ENCODE peak calls at places on chromosome 22, in ten cellular contexts. One of them, this sample, is unnamed.

GRCh38 chr22:29128891-29129643 is 56.2 kb downstream of the KREMEN1 start:
- DNase-seq in PC-3: no peak
- DNase-seq in colonic mucosa: no peak
- DNase-seq in fibroblast of pulmonary artery: no peak
- DNase-seq in suprapubic skin: peak
- DNase-seq in fibroblast of mammary gland: peak
- DNase-seq in heart left ventricle: no peak
- DNase-seq in upper lobe of right lung: no peak
- DNase-seq in thoracic aorta: no peak
- DNase-seq in astrocyte of the cerebellum: no peak
- DNase-seq in this sample: no peak

GRCh38 chr22:17875156-17875555 is 100.9 kb upstream of the BID start:
- DNase-seq in PC-3: no peak
- DNase-seq in colonic mucosa: no peak
- DNase-seq in fibroblast of pulmonary artery: no peak
- DNase-seq in suprapubic skin: no peak
- DNase-seq in fibroblast of mammary gland: no peak
- DNase-seq in heart left ventricle: no peak
- DNase-seq in upper lobe of right lung: no peak
- DNase-seq in thoracic aorta: no peak
- DNase-seq in astrocyte of the cerebellum: no peak
- DNase-seq in this sample: no peak

GRCh38 chr22:49415219-49415951 is 412.3 kb downstream of the BRD1 start:
- DNase-seq in PC-3: no peak
- DNase-seq in colonic mucosa: no peak
- DNase-seq in fibroblast of pulmonary artery: no peak
- DNase-seq in suprapubic skin: no peak
- DNase-seq in fibroblast of mammary gland: no peak
- DNase-seq in heart left ventricle: no peak
- DNase-seq in upper lobe of right lung: no peak
- DNase-seq in thoracic aorta: no peak
- DNase-seq in astrocyte of the cerebellum: no peak
- DNase-seq in this sample: no peak

GRCh38 chr22:23909258-23909898 is 15.2 kb downstream of the MIF start:
- DNase-seq in PC-3: no peak
- DNase-seq in colonic mucosa: no peak
- DNase-seq in fibroblast of pulmonary artery: peak
- DNase-seq in suprapubic skin: no peak
- DNase-seq in fibroblast of mammary gland: no peak
- DNase-seq in heart left ventricle: no peak
- DNase-seq in upper lobe of right lung: no peak
- DNase-seq in thoracic aorta: no peak
- DNase-seq in astrocyte of the cerebellum: no peak
- DNase-seq in this sample: no peak

GRCh38 chr22:50691521-50691920 is 18.9 kb downstream of the SHANK3 start:
- DNase-seq in PC-3: peak
- DNase-seq in colonic mucosa: no peak
- DNase-seq in fibroblast of pulmonary artery: peak
- DNase-seq in suprapubic skin: no peak
- DNase-seq in fibroblast of mammary gland: peak
- DNase-seq in heart left ventricle: no peak
- DNase-seq in upper lobe of right lung: no peak
- DNase-seq in thoracic aorta: no peak
- DNase-seq in astrocyte of the cerebellum: no peak
- DNase-seq in this sample: peak

GRCh38 chr22:47784367-47784983 is 1022.0 kb downstream of the TBC1D22A start:
- DNase-seq in PC-3: no peak
- DNase-seq in colonic mucosa: no peak
- DNase-seq in fibroblast of pulmonary artery: no peak
- DNase-seq in suprapubic skin: no peak
- DNase-seq in fibroblast of mammary gland: no peak
- DNase-seq in heart left ventricle: no peak
- DNase-seq in upper lobe of right lung: no peak
- DNase-seq in thoracic aorta: no peak
- DNase-seq in astrocyte of the cerebellum: no peak
- DNase-seq in this sample: no peak

GRCh38 chr22:23237201-23237798 is 57.0 kb downstream of the BCR start:
- DNase-seq in PC-3: no peak
- DNase-seq in colonic mucosa: no peak
- DNase-seq in fibroblast of pulmonary artery: peak
- DNase-seq in suprapubic skin: no peak
- DNase-seq in fibroblast of mammary gland: peak
- DNase-seq in heart left ventricle: peak
- DNase-seq in upper lobe of right lung: no peak
- DNase-seq in thoracic aorta: no peak
- DNase-seq in astrocyte of the cerebellum: no peak
- DNase-seq in this sample: no peak

GRCh38 chr22:46193898-46194310 is 43.6 kb downstream of the PPARA start:
- DNase-seq in PC-3: no peak
- DNase-seq in colonic mucosa: peak
- DNase-seq in fibroblast of pulmonary artery: no peak
- DNase-seq in suprapubic skin: no peak
- DNase-seq in fibroblast of mammary gland: no peak
- DNase-seq in heart left ventricle: no peak
- DNase-seq in upper lobe of right lung: no peak
- DNase-seq in thoracic aorta: no peak
- DNase-seq in astrocyte of the cerebellum: no peak
- DNase-seq in this sample: no peak

GRCh38 chr22:37485714-37486223 is 415 bp downstream of the MFNG start:
- DNase-seq in PC-3: no peak
- DNase-seq in colonic mucosa: no peak
- DNase-seq in fibroblast of pulmonary artery: no peak
- DNase-seq in suprapubic skin: no peak
- DNase-seq in fibroblast of mammary gland: no peak
- DNase-seq in heart left ventricle: no peak
- DNase-seq in upper lobe of right lung: no peak
- DNase-seq in thoracic aorta: no peak
- DNase-seq in astrocyte of the cerebellum: no peak
- DNase-seq in this sample: no peak

GRCh38 chr22:37487559-37487958 is 1.4 kb upstream of the MFNG start:
- DNase-seq in PC-3: no peak
- DNase-seq in colonic mucosa: no peak
- DNase-seq in fibroblast of pulmonary artery: no peak
- DNase-seq in suprapubic skin: no peak
- DNase-seq in fibroblast of mammary gland: no peak
- DNase-seq in heart left ventricle: no peak
- DNase-seq in upper lobe of right lung: no peak
- DNase-seq in thoracic aorta: no peak
- DNase-seq in astrocyte of the cerebellum: no peak
- DNase-seq in this sample: no peak

GRCh38 chr22:37487129-37487528 is 945 bp upstream of the MFNG start:
- DNase-seq in PC-3: no peak
- DNase-seq in colonic mucosa: no peak
- DNase-seq in fibroblast of pulmonary artery: no peak
- DNase-seq in suprapubic skin: no peak
- DNase-seq in fibroblast of mammary gland: no peak
- DNase-seq in heart left ventricle: no peak
- DNase-seq in upper lobe of right lung: no peak
- DNase-seq in thoracic aorta: no peak
- DNase-seq in astrocyte of the cerebellum: no peak
- DNase-seq in this sample: no peak

GRCh38 chr22:37485006-37485713 is 1.0 kb downstream of the MFNG start:
- DNase-seq in PC-3: no peak
- DNase-seq in colonic mucosa: no peak
- DNase-seq in fibroblast of pulmonary artery: no peak
- DNase-seq in suprapubic skin: no peak
- DNase-seq in fibroblast of mammary gland: no peak
- DNase-seq in heart left ventricle: peak
- DNase-seq in upper lobe of right lung: peak
- DNase-seq in thoracic aorta: no peak
- DNase-seq in astrocyte of the cerebellum: no peak
- DNase-seq in this sample: no peak

GRCh38 chr22:37486224-37486845 is at the start of gene MFNG:
- DNase-seq in PC-3: peak
- DNase-seq in colonic mucosa: peak
- DNase-seq in fibroblast of pulmonary artery: peak
- DNase-seq in suprapubic skin: no peak
- DNase-seq in fibroblast of mammary gland: no peak
- DNase-seq in heart left ventricle: peak
- DNase-seq in upper lobe of right lung: peak
- DNase-seq in thoracic aorta: no peak
- DNase-seq in astrocyte of the cerebellum: no peak
- DNase-seq in this sample: peak
- TF ChIP-seq CTCF in PC-3: no peak
- TF ChIP-seq CTCF in colonic mucosa: no peak
- TF ChIP-seq CTCF in fibroblast of pulmonary artery: no peak
- TF ChIP-seq CTCF in suprapubic skin: no peak
- TF ChIP-seq CTCF in fibroblast of mammary gland: no peak
- TF ChIP-seq CTCF in heart left ventricle: no peak
- TF ChIP-seq CTCF in upper lobe of right lung: no peak
- TF ChIP-seq CTCF in thoracic aorta: no peak
- TF ChIP-seq CTCF in astrocyte of the cerebellum: no peak
- TF ChIP-seq CTCF in this sample: no peak

DNA sequence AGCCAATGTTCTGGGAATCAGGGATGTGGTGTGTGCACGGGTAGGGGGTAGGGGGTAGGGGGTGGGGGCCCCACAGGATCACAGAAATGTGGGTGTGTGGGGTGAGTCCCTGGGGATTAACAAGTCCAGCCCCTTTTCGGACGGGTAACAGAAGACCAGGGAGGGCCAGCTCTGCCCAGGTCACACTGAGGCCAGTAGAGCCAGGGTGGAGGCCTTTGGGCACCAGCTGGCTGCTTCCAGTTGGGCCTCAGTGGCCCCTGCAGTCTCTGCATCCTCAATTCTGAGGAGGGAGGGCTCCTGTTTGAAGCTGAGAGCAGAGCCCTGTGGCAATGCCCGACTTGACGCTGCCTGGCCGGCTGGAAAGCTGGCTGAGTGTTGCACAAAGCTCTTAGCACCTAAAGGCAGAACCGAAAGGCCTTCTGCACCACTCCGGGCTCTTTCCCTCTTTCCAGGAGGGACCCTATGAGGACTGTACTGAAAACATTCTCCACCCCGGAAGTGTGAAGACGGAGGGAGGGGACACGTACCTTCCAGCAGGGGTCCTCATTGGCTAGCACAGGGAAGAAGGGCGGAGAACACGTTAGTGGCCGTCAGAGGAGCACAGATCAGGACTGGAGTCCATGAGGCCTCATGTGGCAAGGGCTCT is 120.4 kb downstream of the PHF21B start:
- DNase-seq in PC-3: no peak
- DNase-seq in colonic mucosa: no peak
- DNase-seq in fibroblast of pulmonary artery: no peak
- DNase-seq in suprapubic skin: peak
- DNase-seq in fibroblast of mammary gland: no peak
- DNase-seq in heart left ventricle: no peak
- DNase-seq in upper lobe of right lung: peak
- DNase-seq in thoracic aorta: no peak
- DNase-seq in astrocyte of the cerebellum: no peak
- DNase-seq in this sample: no peak
- TF ChIP-seq CTCF in PC-3: no peak
- TF ChIP-seq CTCF in colonic mucosa: no peak
- TF ChIP-seq CTCF in fibroblast of pulmonary artery: no peak
- TF ChIP-seq CTCF in suprapubic skin: no peak
- TF ChIP-seq CTCF in fibroblast of mammary gland: no peak
- TF ChIP-seq CTCF in heart left ventricle: no peak
- TF ChIP-seq CTCF in upper lobe of right lung: no peak
- TF ChIP-seq CTCF in thoracic aorta: no peak
- TF ChIP-seq CTCF in astrocyte of the cerebellum: no peak
- TF ChIP-seq CTCF in this sample: no peak

DNA sequence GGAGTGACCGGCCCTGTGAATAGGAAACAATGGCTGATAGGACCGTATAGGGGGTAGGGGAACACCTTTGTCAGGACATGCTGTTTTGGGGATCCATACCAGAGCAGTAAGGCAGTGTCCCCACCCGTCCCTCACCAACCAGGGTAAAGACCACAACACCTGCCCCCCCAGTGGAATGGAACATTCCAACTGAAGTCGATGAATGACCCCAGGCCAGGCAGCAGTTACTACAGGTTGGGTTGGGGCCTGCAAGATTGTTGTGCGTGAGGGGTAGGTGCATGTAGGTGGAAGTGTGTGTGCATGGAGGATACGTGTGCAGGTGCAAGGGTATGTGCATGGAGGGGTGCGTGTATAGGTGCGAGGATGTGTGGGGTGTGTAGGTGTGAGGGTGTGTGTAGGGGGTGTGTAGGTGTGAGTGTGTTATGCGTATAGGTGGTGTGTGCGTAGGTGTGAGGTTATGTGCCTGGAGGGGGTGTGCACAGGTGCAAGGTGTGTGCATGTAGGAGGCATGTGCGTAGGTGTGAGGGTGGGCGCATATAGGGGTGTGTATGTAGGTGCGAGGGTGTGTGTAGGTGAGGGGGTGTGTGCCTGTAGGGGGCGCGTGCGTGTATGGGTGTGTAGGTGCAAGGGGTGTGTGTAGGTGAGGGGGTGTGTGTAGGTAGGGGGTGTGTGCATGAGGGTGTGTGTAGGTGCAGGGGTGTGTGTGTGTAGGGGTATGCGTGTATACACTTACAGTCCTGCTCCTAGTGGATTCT is 32.9 kb downstream of the PISD start:
- DNase-seq in PC-3: no peak
- DNase-seq in colonic mucosa: no peak
- DNase-seq in fibroblast of pulmonary artery: no peak
- DNase-seq in suprapubic skin: no peak
- DNase-seq in fibroblast of mammary gland: no peak
- DNase-seq in heart left ventricle: no peak
- DNase-seq in upper lobe of right lung: no peak
- DNase-seq in thoracic aorta: no peak
- DNase-seq in astrocyte of the cerebellum: no peak
- DNase-seq in this sample: no peak
- TF ChIP-seq CTCF in PC-3: peak
- TF ChIP-seq CTCF in colonic mucosa: no peak
- TF ChIP-seq CTCF in fibroblast of pulmonary artery: no peak
- TF ChIP-seq CTCF in suprapubic skin: no peak
- TF ChIP-seq CTCF in fibroblast of mammary gland: no peak
- TF ChIP-seq CTCF in heart left ventricle: no peak
- TF ChIP-seq CTCF in upper lobe of right lung: no peak
- TF ChIP-seq CTCF in thoracic aorta: no peak
- TF ChIP-seq CTCF in astrocyte of the cerebellum: no peak
- TF ChIP-seq CTCF in this sample: no peak

DNA sequence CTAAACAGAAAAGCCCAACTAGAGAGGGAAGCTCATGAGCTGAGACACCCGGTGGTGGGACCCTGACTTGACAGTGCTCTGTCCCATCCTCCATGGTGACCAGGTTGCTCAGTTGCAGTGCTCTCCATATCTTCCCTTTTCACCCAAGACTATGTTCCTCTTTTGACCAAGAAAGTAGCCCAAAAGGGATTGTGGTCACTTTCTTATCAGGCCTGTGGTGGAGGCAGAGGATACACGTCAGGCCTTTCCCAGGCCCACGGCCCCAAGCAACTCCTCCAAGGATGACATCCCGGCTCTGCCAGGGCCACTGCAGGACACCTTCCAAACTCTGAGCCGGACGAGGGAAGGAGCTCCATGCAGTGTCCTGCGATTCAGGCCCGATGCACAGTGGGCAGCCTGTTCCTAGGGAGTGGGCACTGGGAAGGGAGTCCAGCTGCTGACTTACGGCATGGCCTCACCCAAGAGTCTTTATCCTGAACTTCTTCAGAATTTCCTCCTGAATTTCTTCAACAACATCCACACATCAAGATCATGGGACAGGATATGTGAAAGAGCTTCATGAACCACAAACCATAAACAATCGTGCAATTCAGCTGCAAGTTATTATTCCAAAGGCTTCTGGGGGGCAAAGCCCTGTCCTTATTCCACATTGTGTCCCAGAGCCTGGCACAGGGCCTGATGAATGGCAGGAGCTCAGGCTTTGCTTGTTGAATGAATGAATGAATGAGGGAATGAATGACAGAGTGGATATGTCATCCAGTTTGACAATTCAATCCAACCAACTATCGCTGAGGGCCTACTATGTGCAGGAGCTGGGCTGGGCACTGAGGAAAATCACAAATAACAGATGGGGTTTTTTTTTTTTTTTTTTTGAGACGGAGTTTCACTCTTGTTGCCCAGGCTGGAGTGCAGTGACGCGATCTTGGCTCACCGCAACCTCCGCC is 36.0 kb upstream of the MYH9 start:
- DNase-seq in PC-3: no peak
- DNase-seq in colonic mucosa: no peak
- DNase-seq in fibroblast of pulmonary artery: peak
- DNase-seq in suprapubic skin: no peak
- DNase-seq in fibroblast of mammary gland: no peak
- DNase-seq in heart left ventricle: no peak
- DNase-seq in upper lobe of right lung: no peak
- DNase-seq in thoracic aorta: no peak
- DNase-seq in astrocyte of the cerebellum: no peak
- DNase-seq in this sample: no peak
- TF ChIP-seq CTCF in PC-3: no peak
- TF ChIP-seq CTCF in colonic mucosa: no peak
- TF ChIP-seq CTCF in fibroblast of pulmonary artery: no peak
- TF ChIP-seq CTCF in suprapubic skin: no peak
- TF ChIP-seq CTCF in fibroblast of mammary gland: no peak
- TF ChIP-seq CTCF in heart left ventricle: no peak
- TF ChIP-seq CTCF in upper lobe of right lung: no peak
- TF ChIP-seq CTCF in thoracic aorta: no peak
- TF ChIP-seq CTCF in astrocyte of the cerebellum: no peak
- TF ChIP-seq CTCF in this sample: no peak

This sample was measured in MCF 10A.